ENCODE peak calls at places on chromosome 7, in four cellular contexts. P is fibroblast of lung, U is upper lobe of left lung, E is AG09309. Z is an unnamed sample.

GRCh38 chr7:146635200-146636032 is 518.8 kb downstream of the CNTNAP2 start:
- DNase-seq in P (no peak), U (no peak), E (no peak), Z (no peak)

GRCh38 chr7:140696024-140696678 is 357 bp upstream of the NDUFB2 start:
- DNase-seq in P (peak; percentile 88), U (no peak), E (peak; percentile 49), Z (peak; percentile 64)

GRCh38 chr7:88141025-88141424 is 78.8 kb downstream of the SRI start:
- DNase-seq in P (no peak), U (no peak), E (no peak), Z (peak; percentile 87)

GRCh38 chr7:138519061-138519798 is 59.2 kb downstream of the TRIM24 start:
- DNase-seq in P (no peak), U (no peak), E (no peak), Z (no peak)

GRCh38 chr7:5997210-5997808 is 11.5 kb downstream of the PMS2 start:
- DNase-seq in P (peak; percentile 77), U (no peak), E (no peak), Z (peak; percentile 51)

GRCh38 chr7:73721237-73721848 is 1.9 kb upstream of the STX1A start:
- DNase-seq in P (peak; percentile 35), U (no peak), E (no peak), Z (no peak)

GRCh38 chr7:138433583-138434437 is 26.2 kb upstream of the TRIM24 start:
- DNase-seq in P (no peak), U (no peak), E (no peak), Z (no peak)

GRCh38 chr7:135189961-135190360 is 19.5 kb upstream of the CYREN start:
- DNase-seq in P (no peak), U (no peak), E (peak; percentile 17), Z (no peak)

GRCh38 chr7:149655784-149656183 is 117.6 kb downstream of the ZNF467 start:
- DNase-seq in P (no peak), U (no peak), E (no peak), Z (no peak)

GRCh38 chr7:46654546-46655443 is 733.7 kb upstream of the IGFBP3 start:
- DNase-seq in P (no peak), U (no peak), E (no peak), Z (no peak)

GRCh38 chr7:125055376-125055775 is 125.8 kb upstream of the POT1 start:
- DNase-seq in P (no peak), U (no peak), E (no peak), Z (no peak)

GRCh38 chr7:125065546-125065945 is 135.9 kb upstream of the POT1 start:
- DNase-seq in P (no peak), U (no peak), E (no peak), Z (no peak)

GRCh38 chr7:125057974-125058373 is 128.3 kb upstream of the POT1 start:
- DNase-seq in P (no peak), U (no peak), E (no peak), Z (no peak)

GRCh38 chr7:125061776-125062397 is 132.3 kb upstream of the POT1 start:
- DNase-seq in P (peak; percentile 44), U (no peak), E (no peak), Z (peak; percentile 69)

DNA sequence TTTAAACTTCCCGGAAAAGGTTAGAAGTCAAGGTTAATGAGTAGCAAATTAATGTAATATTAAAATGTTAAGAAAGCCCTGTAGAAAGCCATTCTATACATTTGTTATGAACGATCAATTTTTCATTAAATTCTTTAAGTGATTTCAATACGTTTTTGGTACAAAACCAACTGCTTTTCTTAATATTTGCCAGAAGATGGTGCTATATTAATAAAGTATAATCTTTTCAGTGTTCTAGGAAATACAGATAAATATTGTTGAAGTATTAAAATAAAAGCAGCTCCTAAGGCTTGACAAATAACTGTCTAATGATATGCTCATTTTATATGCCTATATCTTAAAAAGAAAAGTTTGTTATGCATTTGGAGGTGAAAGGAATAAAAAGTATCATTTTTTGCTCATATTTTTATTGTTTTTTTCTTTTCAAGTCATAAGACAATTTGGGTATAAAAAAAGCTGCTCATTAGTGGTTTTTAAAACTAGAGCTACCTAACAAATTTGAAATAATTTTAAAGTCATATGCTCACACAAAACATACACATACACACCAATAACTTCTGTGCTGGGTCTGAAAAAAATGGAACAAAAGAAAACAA is 130.3 kb upstream of the POT1 start:
- DNase-seq in P (peak; percentile 39), U (no peak), E (no peak), Z (no peak)
- TF ChIP-seq CTCF in P (no peak), U (no peak), E (no peak), Z (peak; percentile 22)

GRCh38 chr7:122887198-122887597 is 938 bp upstream of the CADPS2 start:
- DNase-seq in P (peak; percentile 76), U (peak; percentile 1), E (peak; percentile 11), Z (peak; percentile 39)
- H3K4me3 ChIP-seq in P (peak overlapping the region; percentile 96), U (peak overlapping the region; percentile 91), E (peak overlapping the region; percentile 80), Z (peak overlapping the region; percentile 76)

DNA sequence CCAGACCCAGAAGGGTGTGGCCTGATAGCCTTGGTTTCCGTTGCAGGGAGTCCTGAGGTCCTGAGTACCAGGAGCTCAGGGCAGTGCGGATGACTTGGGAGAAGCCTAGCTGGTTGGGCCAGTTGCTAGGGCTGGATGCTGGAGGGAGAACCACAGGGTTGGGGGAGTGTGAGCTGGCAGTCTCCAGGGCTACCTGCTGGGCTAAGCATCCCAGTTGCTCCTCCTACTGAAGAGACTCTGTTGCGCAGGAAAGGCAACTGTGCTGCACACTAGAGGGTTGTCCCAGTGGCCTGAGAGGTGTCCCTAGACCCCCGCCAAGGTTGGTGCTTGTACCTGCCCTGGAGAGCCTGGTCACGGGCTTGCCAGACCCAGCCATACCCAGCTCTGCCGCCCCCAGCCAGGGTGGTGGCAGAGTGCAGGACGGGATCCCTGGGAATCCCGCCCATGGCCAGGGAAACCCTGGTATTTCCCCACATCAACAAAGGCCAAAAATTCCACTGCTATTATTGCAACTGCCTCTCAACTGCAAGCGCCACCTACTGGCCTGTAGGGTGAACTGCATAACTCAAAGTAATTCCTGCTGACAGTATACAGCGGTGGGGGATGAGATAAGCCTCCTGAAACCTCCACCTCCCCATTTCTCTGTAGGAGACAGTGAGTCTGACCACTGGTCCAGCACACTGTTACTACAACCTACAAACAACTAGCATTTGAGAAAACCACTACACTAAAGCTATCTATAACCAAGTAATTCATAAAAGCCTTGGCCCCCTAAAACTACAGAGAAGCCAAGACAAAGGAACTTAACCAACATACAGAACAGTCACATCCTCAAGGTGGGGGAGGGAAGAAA is 67.6 kb upstream of the DDC start:
- DNase-seq in P (peak; percentile 63), U (peak; percentile 41), E (no peak), Z (no peak)
- TF ChIP-seq CTCF in P (peak; percentile 78), U (peak; percentile 82), E (peak; percentile 96), Z (peak; percentile 82)

DNA sequence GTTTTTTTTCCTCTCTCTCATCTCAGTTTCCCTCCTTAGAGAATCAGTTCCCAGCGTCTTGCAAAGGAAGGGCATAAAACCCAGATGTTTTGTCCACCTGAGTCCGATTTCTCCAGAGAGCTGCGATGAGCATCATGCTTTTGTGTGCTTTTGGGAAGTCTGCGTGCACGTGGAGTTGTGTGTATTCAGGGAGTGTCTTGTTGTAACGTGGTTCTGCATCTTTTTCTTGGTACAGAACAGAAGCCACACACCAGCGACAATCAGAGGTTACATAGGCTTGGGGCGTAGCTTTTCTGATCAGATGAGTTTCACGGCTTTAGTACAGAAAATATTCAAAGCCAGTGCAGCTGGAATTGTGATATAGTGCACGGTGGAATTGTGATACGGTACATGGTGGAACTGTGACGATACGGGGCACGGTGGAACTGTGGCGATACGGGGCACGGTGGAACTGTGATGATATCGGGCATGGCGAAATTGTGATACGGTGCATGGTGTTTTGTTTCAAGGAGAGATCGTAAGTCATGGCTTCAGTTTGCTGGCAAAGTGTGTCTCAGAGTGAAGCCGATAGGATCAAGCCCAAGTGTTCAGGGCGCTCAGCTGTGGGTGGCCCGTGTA is 32.8 kb downstream of the FOXK1 start:
- DNase-seq in P (no peak), U (no peak), E (no peak), Z (no peak)
- H3K4me3 ChIP-seq in P (peak overlapping the region; percentile 6), U (no peak overlapping the region), E (no peak overlapping the region), Z (no peak overlapping the region)

GRCh38 chr7:496528-497295 is 22.9 kb downstream of the PDGFA start:
- DNase-seq in P (no peak), U (peak; percentile 54), E (no peak), Z (no peak)

GRCh38 chr7:494906-495305 is 24.7 kb downstream of the PDGFA start:
- DNase-seq in P (no peak), U (peak; percentile 49), E (no peak), Z (no peak)

GRCh38 chr7:494261-494687 is 25.4 kb downstream of the PDGFA start:
- DNase-seq in P (no peak), U (peak; percentile 80), E (no peak), Z (no peak)

GRCh38 chr7:495761-496321 is 23.8 kb downstream of the PDGFA start:
- DNase-seq in P (no peak), U (peak; percentile 68), E (no peak), Z (no peak)

DNA sequence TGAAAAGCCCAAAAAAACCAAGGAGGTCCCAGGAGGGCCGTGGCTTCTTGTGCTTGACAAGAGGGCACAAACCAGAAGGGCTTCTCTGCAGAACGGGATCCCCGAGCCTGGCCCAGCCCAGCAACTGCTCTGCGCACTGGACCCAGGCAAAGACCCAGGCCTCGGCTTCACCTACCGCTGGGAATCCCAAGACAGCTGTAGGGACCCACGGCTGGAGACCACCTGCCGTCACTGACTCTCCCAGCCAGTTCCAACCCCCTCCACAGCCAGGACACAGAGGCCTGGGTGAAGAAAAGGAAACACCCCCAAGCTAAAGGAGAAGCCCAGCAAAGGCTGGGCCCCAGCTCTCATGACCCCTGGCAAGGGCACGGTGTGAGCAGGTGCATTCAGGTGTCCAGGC is 24.3 kb downstream of the PDGFA start:
- DNase-seq in P (no peak), U (peak; percentile 59), E (no peak), Z (no peak)
- TF ChIP-seq CTCF in P (no peak), U (no peak), E (no peak), Z (no peak)

Z was measured in retinal pigment epithelial cell.